ENCODE peak calls at places on chromosomes 1 and 21, in four cellular contexts. V, Z, J and M are unnamed samples.
A peak's percentile ranks its signal among the peaks of the same experiment; 100 is the strongest.

GRCh38 chr1:63142001-63142400 is 180.4 kb upstream of the FOXD3 start:
- DNase-seq in J (no peak), V (no peak), Z (no peak), M (no peak)

GRCh38 chr21:37475186-37475868 is 108.8 kb downstream of the DYRK1A start:
- DNase-seq in V (no peak), Z (no peak), J (no peak), M (no peak)

GRCh38 chr1:166132496-166132895 is 34.3 kb downstream of the FAM78B start:
- DNase-seq in V (no peak), J (no peak), Z (no peak), M (no peak)

GRCh38 chr1:245516178-245516829 is 361.5 kb downstream of the KIF26B start:
- DNase-seq in Z (no peak), J (no peak), V (no peak), M (no peak)

GRCh38 chr1:172955161-172955821 is 95.5 kb downstream of the TNFSF18 start:
- DNase-seq in Z (no peak), V (no peak), J (no peak), M (no peak)

GRCh38 chr1:187626056-187626455 is 797.3 kb downstream of the PLA2G4A start:
- DNase-seq in J (no peak), V (no peak), Z (no peak), M (no peak)

GRCh38 chr1:24861821-24862727 is 68.0 kb downstream of the RUNX3 start:
- DNase-seq in J (no peak), V (peak; percentile 53), Z (no peak), M (no peak)

GRCh38 chr1:201481761-201482493 is 12.9 kb upstream of the PHLDA3 start:
- DNase-seq in J (peak; percentile 91), Z (peak; percentile 82), V (peak; percentile 89), M (peak; percentile 51)

GRCh38 chr1:228109073-228109961 is at the start of gene MRPL55:
- DNase-seq in J (peak; percentile 98), V (peak; percentile 98), Z (peak; percentile 98), M (peak; percentile 100)